ENCODE peak calls at places on chromosomes 2 and 18, in eight cellular contexts. W is lower leg skin; T is PC-3; A is adrenal gland; E is AG10803; X is cardiac muscle cell; G is upper lobe of left lung; Z is CD8-positive, alpha-beta T cell. Q is an unnamed sample.

GRCh38 chr2:97788986-97789644 is 75.7 kb downstream of the ZAP70 start:
- DNase-seq in A (no peak), X (no peak), E (no peak), Z (no peak), G (no peak), W (no peak), T (no peak), Q (no peak)

GRCh38 chr2:180017764-180018163 is 10.7 kb upstream of the CWC22 start:
- DNase-seq in A (peak), W (peak), Z (no peak), G (no peak), X (peak), T (peak), E (peak), Q (peak)

GRCh38 chr2:240868286-240869108 is at the start of gene AGXT:
- DNase-seq in X (peak), W (no peak), E (peak), G (peak), T (peak), A (no peak), Z (no peak), Q (peak)

GRCh38 chr2:144084114-144084661 is 435.7 kb downstream of the ZEB2 start:
- DNase-seq in E (peak), Z (no peak), G (no peak), W (no peak), T (peak), A (no peak), X (peak), Q (peak)

GRCh38 chr2:44244135-44244871 is 31.0 kb upstream of the SLC3A1 start:
- DNase-seq in Z (peak), A (peak), E (peak), W (peak), X (peak), T (peak), G (no peak), Q (peak)

GRCh38 chr2:20762945-20763683 is 59.8 kb downstream of the LDAH start:
- DNase-seq in G (no peak), T (no peak), X (no peak), A (no peak), W (no peak), Z (no peak), E (no peak), Q (no peak)

GRCh38 chr2:134124047-134124753 is 129.7 kb upstream of the MGAT5 start:
- DNase-seq in X (no peak), G (no peak), A (no peak), W (no peak), E (no peak), Z (no peak), T (no peak), Q (no peak)

GRCh38 chr2:191617589-191617988 is 60.3 kb upstream of the NABP1 start:
- DNase-seq in T (peak), E (no peak), W (no peak), Z (peak), G (no peak), A (no peak), X (no peak), Q (no peak)

GRCh38 chr2:213419980-213420379 is 135.7 kb downstream of the SPAG16 start:
- DNase-seq in A (no peak), G (no peak), E (no peak), W (no peak), X (no peak), T (no peak), Z (no peak), Q (no peak)

GRCh38 chr2:205733648-205734047 is 51.3 kb downstream of the NRP2 start:
- DNase-seq in X (no peak), A (no peak), W (no peak), E (no peak), G (peak), Z (no peak), T (no peak), Q (no peak)

GRCh38 chr2:132448771-132449170 is 32.2 kb downstream of the GPR39 start:
- DNase-seq in Z (no peak), W (no peak), E (peak), G (no peak), X (peak), A (peak), T (peak), Q (peak)

GRCh38 chr2:196987298-196987653 is 60.8 kb upstream of the PGAP1 start:
- DNase-seq in T (no peak), G (no peak), E (no peak), X (peak), A (no peak), W (no peak), Z (no peak), Q (no peak)

GRCh38 chr18:70046207-70046606 is 98.5 kb upstream of the CD226 start:
- DNase-seq in Z (no peak), G (no peak), E (peak), T (no peak), X (peak), A (no peak), W (no peak), Q (peak)

GRCh38 chr18:46325836-46326235 is 221.7 kb downstream of the HAUS1 start:
- DNase-seq in Z (no peak), E (no peak), G (no peak), T (no peak), W (no peak), X (no peak), A (no peak), Q (no peak)

GRCh38 chr2:174340400-174341300 is 5.9 kb downstream of the SP9 start:
- DNase-seq in A (no peak), W (no peak), Z (no peak), E (no peak), G (peak), X (no peak), T (peak), Q (no peak)

GRCh38 chr2:240986787-240987411 is 11.5 kb upstream of the SNED1 start:
- DNase-seq in Z (no peak), E (peak), G (peak), T (no peak), X (peak), A (no peak), W (no peak), Q (peak)

GRCh38 chr2:33069894-33070651 is 123.3 kb downstream of the LTBP1 start:
- DNase-seq in W (peak), A (peak), T (peak), E (peak), Z (no peak), X (peak), G (peak), Q (peak)

GRCh38 chr2:63821396-63821795 is 20.3 kb upstream of the UGP2 start:
- DNase-seq in G (no peak), T (no peak), E (no peak), W (no peak), Z (no peak), X (no peak), A (no peak), Q (no peak)

GRCh38 chr2:198604599-198604998 is 800.2 kb downstream of the PLCL1 start:
- DNase-seq in W (no peak), Z (no peak), X (no peak), T (no peak), A (no peak), G (no peak), E (no peak), Q (no peak)

GRCh38 chr2:5743992-5744391 is 51.8 kb downstream of the SOX11 start:
- DNase-seq in T (no peak), Z (no peak), E (no peak), W (no peak), A (no peak), X (no peak), G (no peak), Q (no peak)

GRCh38 chr2:112031916-112032582 is 23.0 kb upstream of the TMEM87B start:
- DNase-seq in Z (no peak), W (peak), T (no peak), G (no peak), X (peak), A (no peak), E (peak), Q (no peak)

GRCh38 chr2:175233135-175233719 is 51.7 kb upstream of the ATP5MC3 start:
- DNase-seq in W (no peak), T (peak), G (no peak), A (no peak), E (peak), Z (no peak), X (peak), Q (peak)

GRCh38 chr18:5534845-5535244 is 9.0 kb downstream of the EPB41L3 start:
- DNase-seq in Z (no peak), X (no peak), W (no peak), G (no peak), T (no peak), A (no peak), E (no peak), Q (no peak)

GRCh38 chr2:240432430-240432819 is 3.0 kb upstream of the GPC1 start:
- DNase-seq in A (no peak), X (no peak), E (no peak), W (peak), T (no peak), Z (no peak), G (no peak), Q (no peak)

GRCh38 chr2:67210430-67210829 is 186.7 kb upstream of the ETAA1 start:
- DNase-seq in E (no peak), Z (no peak), T (no peak), X (no peak), A (no peak), W (no peak), G (no peak), Q (no peak)

GRCh38 chr18:73688851-73689659 is 458.6 kb downstream of the FBXO15 start:
- DNase-seq in G (no peak), T (peak), Z (no peak), W (no peak), A (no peak), X (peak), E (peak), Q (peak)

GRCh38 chr18:3281456-3282400 is 19.8 kb downstream of the MYL12B start:
- DNase-seq in X (peak), W (no peak), E (peak), T (peak), Z (no peak), G (no peak), A (no peak), Q (peak)

GRCh38 chr2:38113999-38114708 is 38.2 kb upstream of the CYP1B1 start:
- DNase-seq in W (no peak), Z (no peak), A (no peak), X (peak), T (no peak), G (no peak), E (peak), Q (peak)

GRCh38 chr2:149617057-149617456 is 29.5 kb upstream of the MMADHC start:
- DNase-seq in W (no peak), Z (no peak), X (peak), A (no peak), E (peak), T (peak), G (no peak), Q (peak)

GRCh38 chr2:149613712-149614111 is 26.1 kb upstream of the MMADHC start:
- DNase-seq in T (no peak), G (no peak), Z (no peak), E (peak), W (no peak), X (no peak), A (no peak), Q (no peak)

GRCh38 chr2:149612122-149612521 is 24.5 kb upstream of the MMADHC start:
- DNase-seq in X (peak), G (no peak), W (no peak), Z (no peak), T (peak), A (no peak), E (peak), Q (peak)

GRCh38 chr2:149606251-149606811 is 18.8 kb upstream of the MMADHC start:
- DNase-seq in T (peak), A (no peak), G (no peak), Z (no peak), W (no peak), E (peak), X (no peak), Q (peak)

GRCh38 chr2:149611100-149611820 is 23.7 kb upstream of the MMADHC start:
- DNase-seq in A (no peak), Z (no peak), W (no peak), E (peak), T (peak), G (no peak), X (no peak), Q (no peak)
- TF ChIP-seq CTCF in A (no peak), Z (no peak), W (no peak), E (peak), T (peak), G (no peak), X (peak), Q (no peak)

DNA sequence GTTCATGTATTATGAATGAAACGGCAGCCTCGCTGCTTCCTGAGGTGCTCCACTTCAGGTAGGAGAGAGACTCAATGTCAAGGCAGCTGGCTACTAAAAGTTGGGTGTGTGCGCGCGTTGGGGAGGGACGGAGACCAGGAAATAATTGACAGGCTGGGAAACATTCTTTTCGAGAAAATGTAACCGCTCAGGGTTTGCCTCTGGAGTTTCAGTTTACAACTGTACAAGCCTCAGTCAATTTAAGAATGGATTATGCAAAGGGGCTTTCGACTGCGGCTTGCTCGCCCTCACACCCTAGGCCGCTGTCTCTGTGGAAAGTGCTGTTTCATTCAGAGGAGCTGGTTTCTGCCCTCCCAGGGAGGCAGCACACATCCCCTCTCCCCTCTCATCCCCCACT is 4.4 kb upstream of the SPRED2 start:
- DNase-seq in A (no peak), Z (peak), W (no peak), T (no peak), G (no peak), X (no peak), E (peak), Q (no peak)
- H3K4me3 ChIP-seq in A (peak), Z (peak), W (peak), T (peak), G (peak), X (peak), E (peak), Q (peak)

GRCh38 chr2:228649876-228650275 is 468.4 kb upstream of the SPHKAP start:
- DNase-seq in Z (no peak), W (no peak), A (no peak), E (no peak), T (no peak), G (no peak), X (no peak), Q (no peak)
- TF ChIP-seq CTCF in Z (no peak), W (no peak), A (no peak), E (no peak), T (no peak), G (no peak), X (no peak), Q (no peak)

GRCh38 chr2:72138011-72138881 is 9.4 kb downstream of the CYP26B1 start:
- DNase-seq in X (peak), G (peak), T (peak), E (no peak), W (no peak), A (no peak), Z (no peak), Q (no peak)

GRCh38 chr2:72136349-72136748 is 11.3 kb downstream of the CYP26B1 start:
- DNase-seq in W (no peak), E (no peak), G (no peak), T (no peak), Z (no peak), A (no peak), X (no peak), Q (no peak)

GRCh38 chr2:72138921-72139381 is 8.7 kb downstream of the CYP26B1 start:
- DNase-seq in T (no peak), A (no peak), W (no peak), Z (no peak), X (no peak), E (peak), G (peak), Q (no peak)

GRCh38 chr2:72136933-72137497 is 10.6 kb downstream of the CYP26B1 start:
- DNase-seq in W (no peak), Z (no peak), T (no peak), E (no peak), X (no peak), A (no peak), G (peak), Q (no peak)

DNA sequence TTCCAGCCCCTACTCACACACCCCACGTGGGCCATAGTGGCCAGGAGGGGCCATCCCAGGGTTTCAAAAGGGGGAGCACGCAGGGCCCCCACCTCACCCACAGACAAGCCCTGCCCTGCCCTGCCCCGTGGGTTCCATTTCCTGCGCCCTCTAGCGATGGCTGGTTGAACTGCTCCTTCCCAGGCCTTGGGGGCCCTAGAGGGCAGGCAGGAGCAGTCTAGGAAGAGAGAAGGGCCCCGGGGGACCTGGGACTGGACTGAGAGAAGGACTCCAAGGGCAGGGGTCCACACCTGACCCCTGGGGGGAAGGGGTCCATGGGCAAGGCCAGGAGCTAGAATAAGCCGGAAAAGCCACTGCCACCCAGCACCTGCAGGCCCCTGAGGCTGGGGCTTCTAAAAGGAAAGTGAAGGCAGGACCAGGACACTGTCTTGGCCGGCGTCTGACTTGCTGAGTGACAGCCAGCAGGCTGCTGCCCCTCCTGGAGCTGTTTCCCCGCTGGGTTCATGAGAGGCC is 10.1 kb downstream of the CYP26B1 start:
- DNase-seq in W (no peak), A (peak), E (peak), X (peak), T (peak), G (peak), Z (peak), Q (no peak)
- H3K4me3 ChIP-seq in W (no peak), A (no peak), E (no peak), X (no peak), T (no peak), G (no peak), Z (no peak), Q (no peak)

GRCh38 chr2:235087812-235088607 is 136.2 kb downstream of the SH3BP4 start:
- DNase-seq in E (no peak), X (peak), Z (no peak), T (no peak), G (peak), W (no peak), A (no peak), Q (peak)
- TF ChIP-seq CTCF in E (no peak), X (peak), Z (no peak), T (no peak), G (no peak), W (no peak), A (no peak), Q (peak)

GRCh38 chr2:234996467-234997270 is 44.9 kb downstream of the SH3BP4 start:
- DNase-seq in E (peak), W (no peak), T (peak), Z (no peak), G (peak), A (no peak), X (peak), Q (peak)
- H3K4me3 ChIP-seq in E (no peak), W (no peak), T (no peak), Z (no peak), G (no peak), A (no peak), X (no peak), Q (no peak)

GRCh38 chr2:188571543-188571942 is 279.9 kb downstream of the GULP1 start:
- DNase-seq in X (peak), W (no peak), G (no peak), E (no peak), Z (no peak), A (no peak), T (no peak), Q (peak)

GRCh38 chr2:188573453-188573852 is 281.8 kb downstream of the GULP1 start:
- DNase-seq in E (no peak), W (no peak), A (no peak), X (no peak), Z (no peak), T (no peak), G (no peak), Q (no peak)

GRCh38 chr2:188572592-188572991 is 280.9 kb downstream of the GULP1 start:
- DNase-seq in A (no peak), Z (no peak), W (no peak), T (no peak), E (no peak), G (no peak), X (no peak), Q (no peak)

GRCh38 chr2:188570365-188570764 is 278.7 kb downstream of the GULP1 start:
- DNase-seq in X (no peak), W (no peak), Z (no peak), E (peak), A (no peak), G (no peak), T (no peak), Q (no peak)

GRCh38 chr2:188569441-188569840 is 277.8 kb downstream of the GULP1 start:
- DNase-seq in E (peak), G (no peak), A (no peak), Z (no peak), T (no peak), W (no peak), X (no peak), Q (peak)
- TF ChIP-seq CTCF in E (no peak), G (no peak), A (no peak), Z (no peak), T (no peak), W (no peak), X (no peak), Q (no peak)

DNA sequence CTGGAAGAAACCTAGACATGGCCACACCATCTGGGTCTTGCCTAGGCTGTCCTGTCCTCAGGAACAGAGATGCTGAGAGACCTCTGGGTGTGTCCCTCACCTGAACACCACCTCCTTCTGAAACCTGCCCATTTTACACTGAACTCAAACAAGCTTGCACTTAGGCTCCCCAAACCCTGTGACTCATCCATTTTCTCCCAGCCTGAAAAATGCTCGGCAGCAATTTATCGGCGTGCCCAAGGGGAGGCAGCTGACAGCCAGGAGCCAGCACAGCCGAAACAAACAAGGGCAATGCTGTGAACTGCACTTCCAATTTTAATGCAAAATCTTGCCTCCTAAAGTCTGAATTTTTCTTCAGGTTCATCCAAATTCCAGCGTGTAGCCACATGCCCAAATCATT is 67.9 kb downstream of the GALNT14 start:
- DNase-seq in X (no peak), Z (no peak), E (no peak), A (no peak), G (no peak), T (peak), W (no peak), Q (no peak)
- H3K4me3 ChIP-seq in X (no peak), Z (no peak), E (no peak), A (no peak), G (no peak), T (no peak), W (no peak), Q (no peak)

DNA sequence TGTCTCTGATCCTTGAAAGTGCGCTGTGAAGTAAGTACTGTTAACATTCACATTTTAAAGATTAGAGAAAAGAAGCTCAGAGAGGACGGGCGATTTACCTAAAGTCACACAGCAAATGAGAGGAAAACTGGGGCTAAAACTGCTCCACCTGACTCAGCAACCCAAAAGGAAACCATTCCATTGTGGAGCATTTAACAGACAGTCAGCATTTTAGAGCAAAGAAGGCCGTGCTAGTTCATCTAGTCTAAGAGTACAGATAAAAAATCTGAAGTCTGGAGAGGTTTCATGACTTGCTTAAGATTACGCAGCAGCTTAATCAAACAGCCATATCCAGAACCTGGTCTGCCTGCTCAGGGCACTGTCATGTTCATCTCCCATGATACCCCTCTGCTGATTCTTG is 19.9 kb upstream of the KCNF1 start:
- DNase-seq in X (no peak), E (no peak), T (no peak), A (no peak), W (no peak), Z (no peak), G (no peak), Q (no peak)
- TF ChIP-seq CTCF in X (no peak), E (no peak), T (no peak), A (no peak), W (no peak), Z (no peak), G (no peak), Q (no peak)

GRCh38 chr18:62715829-62716678 is 713 bp downstream of the PHLPP1 start:
- DNase-seq in E (peak), T (peak), A (peak), Z (peak), W (peak), X (peak), G (peak), Q (peak)
- H3K4me3 ChIP-seq in E (peak), T (peak), A (peak), Z (peak), W (peak), X (peak), G (peak), Q (peak)